ENCODE peak calls at places on chromosomes 7 and 10, in nine cellular contexts. L, X, F, R, J, M, U, V and A are unnamed samples.

GRCh38 chr10:48940372-48940771 is 732 bp upstream of the LRRC18 start:
- DNase-seq in L (no peak), X (no peak), F (no peak), R (no peak), J (no peak), M (no peak), U (no peak), V (no peak), A (no peak)

GRCh38 chr10:114256822-114257221 is 17.8 kb downstream of the VWA2 start:
- DNase-seq in L (no peak), X (no peak), F (no peak), R (no peak), J (no peak), M (no peak), U (no peak), V (no peak), A (no peak)

GRCh38 chr7:86911703-86912102 is 147.8 kb downstream of the ELAPOR2 start:
- DNase-seq in L (peak), X (peak), F (no peak), R (no peak), J (no peak), M (no peak), U (peak), V (no peak), A (peak)

GRCh38 chr10:17029581-17030271 is 99.9 kb downstream of the CUBN start:
- DNase-seq in L (no peak), X (peak), F (peak), R (peak), J (peak), M (peak), U (no peak), V (peak), A (peak)

GRCh38 chr7:155449008-155449879 is 8.7 kb upstream of the EN2 start:
- DNase-seq in L (peak), X (no peak), F (no peak), R (no peak), J (peak), M (no peak), U (no peak), V (no peak), A (peak)

GRCh38 chr7:73830618-73830871 is 251 bp upstream of the CLDN4 start:
- DNase-seq in L (no peak), X (no peak), F (no peak), R (no peak), J (no peak), M (no peak), U (no peak), V (no peak), A (no peak)

GRCh38 chr7:157572622-157573021 is 235.8 kb downstream of the DNAJB6 start:
- DNase-seq in L (no peak), X (no peak), F (no peak), R (no peak), J (no peak), M (no peak), U (no peak), V (no peak), A (no peak)

GRCh38 chr10:30783939-30784500 is 154.5 kb upstream of the LYZL2 start:
- DNase-seq in L (peak), X (peak), F (peak), R (peak), J (peak), M (peak), U (peak), V (peak), A (peak)

GRCh38 chr7:137879357-137880158 is 32.8 kb upstream of the DGKI start:
- DNase-seq in L (peak), X (no peak), F (peak), R (no peak), J (no peak), M (no peak), U (no peak), V (no peak), A (peak)

GRCh38 chr10:35896011-35896410 is 253.9 kb upstream of the FZD8 start:
- DNase-seq in L (no peak), X (no peak), F (peak), R (no peak), J (no peak), M (no peak), U (no peak), V (no peak), A (no peak)

GRCh38 chr7:138440460-138440859 is 19.6 kb upstream of the TRIM24 start:
- DNase-seq in L (no peak), X (no peak), F (no peak), R (no peak), J (no peak), M (no peak), U (no peak), V (no peak), A (no peak)

GRCh38 chr7:104894998-104895850 is 118.8 kb upstream of the KMT2E start:
- DNase-seq in L (no peak), X (no peak), F (no peak), R (no peak), J (no peak), M (no peak), U (no peak), V (peak), A (no peak)

GRCh38 chr10:97025613-97026242 is 160.0 kb downstream of the SLIT1 start:
- DNase-seq in L (peak), X (peak), F (peak), R (peak), J (peak), M (peak), U (peak), V (peak), A (peak)

GRCh38 chr10:103439776-103440175 is 12.4 kb downstream of the CALHM2 start:
- DNase-seq in L (no peak), X (no peak), F (no peak), R (no peak), J (no peak), M (no peak), U (no peak), V (no peak), A (no peak)

GRCh38 chr7:123502216-123502615 is 32.2 kb downstream of the IQUB start:
- DNase-seq in L (peak), X (no peak), F (no peak), R (no peak), J (no peak), M (no peak), U (no peak), V (no peak), A (peak)

GRCh38 chr10:129365767-129366400 is 101.2 kb upstream of the MGMT start:
- DNase-seq in L (peak), X (no peak), F (peak), R (peak), J (peak), M (no peak), U (peak), V (no peak), A (no peak)

GRCh38 chr10:100634034-100634433 is 98.3 kb downstream of the HIF1AN start:
- DNase-seq in L (no peak), X (no peak), F (no peak), R (no peak), J (no peak), M (no peak), U (no peak), V (no peak), A (no peak)

GRCh38 chr7:464712-465461 is 54.8 kb downstream of the PDGFA start:
- DNase-seq in L (no peak), X (no peak), F (peak), R (no peak), J (peak), M (no peak), U (no peak), V (no peak), A (no peak)

GRCh38 chr10:80617807-80618206 is 80.1 kb downstream of the SH2D4B start:
- DNase-seq in L (no peak), X (no peak), F (no peak), R (no peak), J (no peak), M (no peak), U (no peak), V (no peak), A (no peak)

GRCh38 chr10:27155073-27155754 is at the start of gene MASTL:
- DNase-seq in L (peak), X (peak), F (peak), R (peak), J (peak), M (peak), U (peak), V (peak), A (peak)

GRCh38 chr10:27153325-27153724 is 859 bp downstream of the YME1L1 start:
- DNase-seq in L (no peak), X (no peak), F (peak), R (no peak), J (no peak), M (no peak), U (no peak), V (no peak), A (no peak)

GRCh38 chr10:27153855-27154198 is 357 bp downstream of the YME1L1 start:
- DNase-seq in L (peak), X (peak), F (peak), R (no peak), J (peak), M (no peak), U (peak), V (peak), A (peak)

GRCh38 chr10:27158421-27158820 is 3.3 kb downstream of the MASTL start:
- DNase-seq in L (no peak), X (peak), F (peak), R (no peak), J (no peak), M (no peak), U (no peak), V (no peak), A (no peak)

DNA sequence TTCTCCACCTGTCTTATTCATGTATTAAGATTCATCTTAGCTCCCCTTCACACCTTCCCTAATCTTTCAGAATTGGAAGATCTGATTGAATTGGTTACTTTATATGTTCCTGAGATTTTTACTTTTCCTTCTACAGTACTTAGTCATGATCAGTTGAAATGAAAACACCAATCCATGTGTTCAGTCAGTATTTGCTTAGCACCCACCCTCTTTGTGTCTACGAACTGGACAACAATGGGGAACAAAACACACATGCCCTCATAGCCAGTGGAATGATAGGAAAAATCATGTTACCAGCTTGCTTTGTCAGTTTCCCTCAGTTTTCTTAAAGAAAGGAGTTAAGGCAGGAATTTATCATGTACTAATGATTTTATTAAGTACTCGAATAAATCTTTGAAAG is 2.0 kb downstream of the MASTL start:
- DNase-seq in L (no peak), X (no peak), F (peak), R (no peak), J (no peak), M (no peak), U (no peak), V (no peak), A (no peak)
- H3K27ac ChIP-seq in L (no peak), X (peak), F (peak), R (peak), J (no peak), M (peak), U (no peak), V (no peak), A (no peak)

DNA sequence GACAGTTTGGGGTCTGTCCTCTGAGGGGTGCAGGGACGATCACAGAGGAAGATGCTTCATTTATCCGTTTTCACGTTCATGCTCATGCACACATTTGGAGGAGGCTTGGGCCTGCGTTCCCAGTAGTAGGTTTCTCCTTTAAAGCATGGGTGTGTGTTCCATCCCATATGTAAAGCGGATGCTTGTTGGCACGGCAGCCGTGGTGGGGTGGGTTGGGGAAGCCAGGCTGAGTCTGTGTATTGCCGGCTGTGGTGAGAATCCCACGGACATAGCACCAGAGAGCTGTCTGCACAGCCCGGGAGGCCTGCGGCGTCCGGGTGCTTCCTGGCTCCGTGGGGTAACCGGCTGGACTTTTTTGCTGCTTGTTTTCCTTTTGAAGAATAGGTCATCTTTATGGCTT is 440 bp downstream of the JAKMIP3 start:
- DNase-seq in L (no peak), X (peak), F (peak), R (no peak), J (no peak), M (no peak), U (no peak), V (no peak), A (no peak)
- TF ChIP-seq EZH2phosphoT487 in L (no peak), X (no peak), F (no peak), R (no peak), J (no peak), M (no peak), U (no peak), V (no peak), A (no peak)

GRCh38 chr7:3245721-3246120 is 55.3 kb upstream of the SDK1 start:
- DNase-seq in L (no peak), X (no peak), F (no peak), R (no peak), J (no peak), M (no peak), U (no peak), V (no peak), A (no peak)
- H3K27ac ChIP-seq in L (no peak), X (no peak), F (no peak), R (no peak), J (peak), M (no peak), U (no peak), V (no peak), A (peak)

GRCh38 chr7:110484316-110484715 is 606.6 kb upstream of the LRRN3 start:
- DNase-seq in L (no peak), X (no peak), F (no peak), R (no peak), J (no peak), M (no peak), U (no peak), V (no peak), A (no peak)

GRCh38 chr7:110486549-110486948 is 604.4 kb upstream of the LRRN3 start:
- DNase-seq in L (no peak), X (no peak), F (no peak), R (no peak), J (no peak), M (no peak), U (no peak), V (no peak), A (no peak)

GRCh38 chr7:110483553-110483952 is 607.4 kb upstream of the LRRN3 start:
- DNase-seq in L (no peak), X (no peak), F (no peak), R (no peak), J (no peak), M (no peak), U (no peak), V (no peak), A (no peak)

GRCh38 chr7:110480964-110481363 is 610.0 kb upstream of the LRRN3 start:
- DNase-seq in L (no peak), X (no peak), F (no peak), R (no peak), J (no peak), M (no peak), U (no peak), V (no peak), A (no peak)
- TF ChIP-seq EZH2phosphoT487 in L (no peak), X (no peak), F (no peak), R (no peak), J (no peak), M (no peak), U (no peak), V (no peak), A (no peak)